ENCODE peak calls at places on chromosome 11, in six cellular contexts. V, D, W, M, F and S are unnamed samples.

GRCh38 chr11:46278387-46279173 is 1.1 kb downstream of the CREB3L1 start:
- DNase-seq in V (no peak), D (peak), W (no peak), M (no peak), F (no peak), S (no peak)

GRCh38 chr11:70580036-70580805 is 181.9 kb downstream of the CTTN start:
- DNase-seq in V (no peak), D (no peak), W (no peak), M (no peak), F (no peak), S (no peak)

GRCh38 chr11:109422755-109423113 is 744 bp downstream of the C11orf87 start:
- DNase-seq in V (no peak), D (no peak), W (no peak), M (no peak), F (no peak), S (no peak)

GRCh38 chr11:114377612-114378267 is 22.6 kb downstream of the C11orf71 start:
- DNase-seq in V (no peak), D (no peak), W (no peak), M (peak), F (no peak), S (no peak)

GRCh38 chr11:32088117-32088941 is 2.5 kb upstream of the RCN1 start:
- DNase-seq in V (no peak), D (peak), W (no peak), M (no peak), F (no peak), S (peak)

GRCh38 chr11:38791346-38791961 is 2193.4 kb upstream of the RAG2 start:
- DNase-seq in V (peak), D (peak), W (peak), M (peak), F (peak), S (no peak)

GRCh38 chr11:15115686-15116085 is 963 bp downstream of the INSC start:
- DNase-seq in V (no peak), D (no peak), W (no peak), M (no peak), F (no peak), S (no peak)

GRCh38 chr11:65537620-65538231 is 12.8 kb downstream of the SCYL1 start:
- DNase-seq in V (no peak), D (no peak), W (no peak), M (no peak), F (no peak), S (no peak)

GRCh38 chr11:107549253-107549953 is 16.1 kb downstream of the ALKBH8 start:
- DNase-seq in V (peak), D (peak), W (no peak), M (peak), F (no peak), S (no peak)

GRCh38 chr11:70587095-70587389 is 188.7 kb downstream of the CTTN start:
- DNase-seq in V (peak), D (no peak), W (no peak), M (no peak), F (no peak), S (no peak)

GRCh38 chr11:122146475-122146874 is 30.5 kb upstream of the BLID start:
- DNase-seq in V (no peak), D (no peak), W (peak), M (no peak), F (no peak), S (no peak)

GRCh38 chr11:46330154-46330886 is 16.9 kb upstream of the DGKZ start:
- DNase-seq in V (no peak), D (no peak), W (no peak), M (no peak), F (no peak), S (no peak)

GRCh38 chr11:46264976-46265375 is 12.5 kb upstream of the CREB3L1 start:
- DNase-seq in V (no peak), D (no peak), W (no peak), M (no peak), F (no peak), S (no peak)

GRCh38 chr11:86218125-86219081 is 26.1 kb upstream of the EED start:
- DNase-seq in V (peak), D (peak), W (peak), M (peak), F (peak), S (peak)

GRCh38 chr11:23590909-23591308 is 730.6 kb upstream of the CCDC179 start:
- DNase-seq in V (no peak), D (no peak), W (no peak), M (no peak), F (no peak), S (no peak)

GRCh38 chr11:123653997-123654565 is 343 bp downstream of the SCN3B start:
- DNase-seq in V (no peak), D (peak), W (no peak), M (no peak), F (no peak), S (no peak)

GRCh38 chr11:95641506-95641905 is 148.1 kb downstream of the FAM76B start:
- DNase-seq in V (no peak), D (no peak), W (no peak), M (no peak), F (no peak), S (peak)

GRCh38 chr11:119661226-119661625 is 67.8 kb downstream of the NECTIN1 start:
- DNase-seq in V (no peak), D (no peak), W (no peak), M (no peak), F (no peak), S (no peak)

GRCh38 chr11:132278801-132279574 is 908.6 kb downstream of the NTM start:
- DNase-seq in V (no peak), D (no peak), W (no peak), M (peak), F (no peak), S (peak)

GRCh38 chr11:133907841-133908241 is 48.9 kb downstream of the IGSF9B start:
- DNase-seq in V (no peak), D (no peak), W (no peak), M (no peak), F (no peak), S (no peak)

GRCh38 chr11:82701847-82702520 is 31.7 kb downstream of the FAM181B start:
- DNase-seq in V (peak), D (peak), W (peak), M (peak), F (no peak), S (no peak)

GRCh38 chr11:97610000-97610399 is 1220.2 kb downstream of the JRKL start:
- DNase-seq in V (no peak), D (peak), W (no peak), M (no peak), F (no peak), S (no peak)

GRCh38 chr11:75241036-75241905 is 697 bp downstream of the TPBGL start:
- DNase-seq in V (peak), D (peak), W (peak), M (peak), F (peak), S (no peak)

GRCh38 chr11:95230054-95231034 is 658 bp downstream of the SESN3 start:
- DNase-seq in V (no peak), D (peak), W (no peak), M (no peak), F (no peak), S (no peak)

GRCh38 chr11:16791494-16791961 is 53.1 kb downstream of the C11orf58 start:
- DNase-seq in V (peak), D (no peak), W (peak), M (no peak), F (no peak), S (no peak)

GRCh38 chr11:14969922-14970323 is 2.2 kb downstream of the CALCA start:
- DNase-seq in V (peak), D (peak), W (peak), M (no peak), F (peak), S (no peak)

GRCh38 chr11:126163074-126163700 is 48.3 kb downstream of the RPUSD4 start:
- DNase-seq in V (peak), D (no peak), W (no peak), M (no peak), F (no peak), S (no peak)

GRCh38 chr11:84430661-84431060 is 1144.5 kb upstream of the CCDC90B start:
- DNase-seq in V (no peak), D (no peak), W (no peak), M (no peak), F (no peak), S (no peak)

GRCh38 chr11:57476223-57476882 is 16.0 kb downstream of the RTN4RL2 start:
- DNase-seq in V (no peak), D (no peak), W (no peak), M (no peak), F (no peak), S (no peak)

GRCh38 chr11:132704796-132705375 is 827.4 kb downstream of the OPCML start:
- DNase-seq in V (peak), D (no peak), W (no peak), M (no peak), F (no peak), S (no peak)

GRCh38 chr11:15793032-15793996 is 563.0 kb downstream of the SOX6 start:
- DNase-seq in V (no peak), D (no peak), W (no peak), M (no peak), F (no peak), S (no peak)

GRCh38 chr11:34614334-34615113 is 6.4 kb upstream of the EHF start:
- DNase-seq in V (no peak), D (no peak), W (no peak), M (no peak), F (no peak), S (no peak)

GRCh38 chr11:43736502-43737193 is 56.1 kb downstream of the HSD17B12 start:
- DNase-seq in V (peak), D (no peak), W (no peak), M (no peak), F (no peak), S (no peak)

DNA sequence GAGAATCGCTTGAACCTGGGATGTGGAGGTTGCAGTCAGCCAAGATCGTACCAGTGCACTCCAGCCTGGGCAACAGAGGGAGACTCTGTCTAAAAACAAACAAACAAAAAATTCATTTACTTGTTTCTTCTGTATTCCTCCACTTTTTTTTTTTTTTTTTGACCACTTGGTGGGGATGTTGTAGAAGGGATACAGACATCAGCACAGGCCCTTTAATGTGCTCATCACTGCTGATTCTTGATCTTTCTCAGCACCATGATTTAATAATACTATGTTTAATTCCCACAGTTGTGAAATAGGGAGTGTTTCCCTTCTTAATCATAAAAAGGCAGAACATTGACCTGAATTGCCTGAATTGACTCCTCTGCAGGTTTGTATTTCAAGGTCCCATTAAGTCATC is 4.5 kb downstream of the TTC9C start:
- DNase-seq in V (peak), D (no peak), W (no peak), M (no peak), F (no peak), S (no peak)
- TF ChIP-seq ZNF274 in V (no peak), D (no peak), W (no peak), M (no peak), F (no peak), S (no peak)

GRCh38 chr11:18394928-18395734 is 768 bp downstream of the LDHA start:
- DNase-seq in V (no peak), D (no peak), W (no peak), M (peak), F (no peak), S (no peak)

GRCh38 chr11:18395735-18396504 is 1.6 kb downstream of the LDHA start:
- DNase-seq in V (peak), D (peak), W (peak), M (peak), F (peak), S (peak)

GRCh38 chr11:18394300-18394927 is at the start of gene LDHA:
- DNase-seq in V (peak), D (peak), W (peak), M (peak), F (peak), S (peak)

GRCh38 chr11:18392434-18393321 is 1.7 kb upstream of the LDHA start:
- DNase-seq in V (no peak), D (no peak), W (no peak), M (no peak), F (no peak), S (no peak)

DNA sequence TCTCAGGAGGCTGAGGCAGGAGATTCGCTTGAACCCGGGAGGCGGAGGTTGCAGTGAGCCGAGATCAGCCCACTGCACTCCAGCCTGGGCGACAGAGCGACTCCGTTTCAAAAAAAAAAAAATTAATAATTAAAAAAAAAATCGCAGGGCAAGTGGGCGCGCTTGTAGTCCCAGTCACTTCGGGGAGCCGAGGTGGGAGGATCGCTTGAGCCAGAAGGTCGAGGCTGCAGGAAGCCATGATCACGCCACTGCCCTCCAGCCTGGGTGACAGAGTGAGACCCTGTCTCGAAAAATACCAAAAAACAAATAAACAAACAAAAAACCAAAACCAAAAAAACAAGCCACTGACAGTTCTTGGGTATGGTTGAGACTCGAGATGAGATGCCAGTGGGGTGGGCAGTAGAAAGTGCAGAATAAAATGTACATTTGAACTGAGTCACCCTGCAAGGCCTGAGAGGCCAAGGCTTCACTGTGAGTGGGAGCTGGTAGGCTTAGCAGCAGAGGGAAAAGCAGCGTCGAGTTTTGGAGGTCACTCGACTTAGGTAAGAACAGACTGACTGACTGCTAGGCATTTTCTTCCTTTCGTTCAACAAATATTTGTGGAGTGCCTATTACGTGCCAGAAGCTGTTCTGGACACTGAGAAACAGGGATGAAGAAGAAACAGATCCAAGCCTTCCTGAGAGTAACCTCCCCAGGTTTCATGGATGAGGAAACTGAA is 623 bp upstream of the LDHA start:
- DNase-seq in V (no peak), D (peak), W (no peak), M (peak), F (no peak), S (no peak)
- H3K4me3 ChIP-seq in V (peak), D (peak), W (peak), M (peak), F (peak), S (peak)

DNA sequence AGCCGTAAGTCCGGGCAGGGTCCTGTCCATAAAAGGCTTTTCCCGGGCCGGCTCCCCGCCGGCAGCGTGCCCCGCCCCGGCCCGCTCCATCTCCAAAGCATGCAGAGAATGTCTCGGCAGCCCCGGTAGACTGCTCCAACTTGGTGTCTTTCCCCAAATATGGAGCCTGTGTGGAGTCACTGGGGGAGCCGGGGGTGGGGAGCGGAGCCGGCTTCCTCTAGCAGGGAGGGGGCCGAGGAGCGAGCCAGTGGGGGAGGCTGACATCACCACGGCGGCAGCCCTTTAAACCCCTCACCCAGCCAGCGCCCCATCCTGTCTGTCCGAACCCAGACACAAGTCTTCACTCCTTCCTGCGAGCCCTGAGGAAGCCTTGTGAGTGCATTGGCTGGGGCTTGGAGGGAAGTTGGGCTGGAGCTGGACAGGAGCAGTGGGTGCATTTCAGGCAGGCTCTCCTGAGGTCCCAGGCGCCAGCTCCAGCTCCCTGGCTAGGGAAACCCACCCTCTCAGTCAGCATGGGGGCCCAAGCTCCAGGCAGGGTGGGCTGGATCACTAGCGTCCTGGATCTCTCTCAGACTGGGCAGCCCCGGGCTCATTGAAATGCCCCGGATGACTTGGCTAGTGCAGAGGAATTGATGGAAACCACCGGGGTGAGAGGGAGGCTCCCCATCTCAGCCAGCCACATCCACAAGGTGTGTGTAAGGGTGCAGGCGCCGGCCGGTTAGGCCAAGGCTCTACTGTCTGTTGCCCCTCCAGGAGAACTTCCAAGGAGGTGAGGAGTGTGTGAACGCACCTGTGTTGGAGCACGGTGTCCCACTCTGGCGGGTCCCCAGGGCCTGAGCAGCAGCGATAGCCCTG is at the start of gene TAGLN:
- DNase-seq in V (peak), D (no peak), W (no peak), M (peak), F (peak), S (no peak)
- TF ChIP-seq ZNF274 in V (no peak), D (no peak), W (no peak), M (no peak), F (no peak), S (no peak)

GRCh38 chr11:59578369-59578768 is 37.2 kb downstream of the OSBP start:
- DNase-seq in V (no peak), D (no peak), W (no peak), M (no peak), F (no peak), S (no peak)

GRCh38 chr11:59582006-59582405 is 33.6 kb downstream of the OSBP start:
- DNase-seq in V (no peak), D (no peak), W (no peak), M (no peak), F (no peak), S (no peak)

GRCh38 chr11:59584294-59584693 is 31.3 kb downstream of the OSBP start:
- DNase-seq in V (no peak), D (no peak), W (no peak), M (no peak), F (no peak), S (no peak)
- H3K4me3 ChIP-seq in V (no peak), D (no peak), W (no peak), M (no peak), F (no peak), S (no peak)

GRCh38 chr11:63997801-63998332 is 11.6 kb downstream of the OTUB1 start:
- DNase-seq in V (no peak), D (no peak), W (no peak), M (no peak), F (no peak), S (no peak)

GRCh38 chr11:64000740-64001514 is 14.7 kb downstream of the OTUB1 start:
- DNase-seq in V (no peak), D (no peak), W (no peak), M (no peak), F (no peak), S (no peak)

GRCh38 chr11:63998558-63999348 is 12.5 kb downstream of the OTUB1 start:
- DNase-seq in V (no peak), D (no peak), W (no peak), M (no peak), F (no peak), S (no peak)

GRCh38 chr11:64000026-64000739 is 13.9 kb downstream of the OTUB1 start:
- DNase-seq in V (no peak), D (no peak), W (no peak), M (peak), F (no peak), S (no peak)

DNA sequence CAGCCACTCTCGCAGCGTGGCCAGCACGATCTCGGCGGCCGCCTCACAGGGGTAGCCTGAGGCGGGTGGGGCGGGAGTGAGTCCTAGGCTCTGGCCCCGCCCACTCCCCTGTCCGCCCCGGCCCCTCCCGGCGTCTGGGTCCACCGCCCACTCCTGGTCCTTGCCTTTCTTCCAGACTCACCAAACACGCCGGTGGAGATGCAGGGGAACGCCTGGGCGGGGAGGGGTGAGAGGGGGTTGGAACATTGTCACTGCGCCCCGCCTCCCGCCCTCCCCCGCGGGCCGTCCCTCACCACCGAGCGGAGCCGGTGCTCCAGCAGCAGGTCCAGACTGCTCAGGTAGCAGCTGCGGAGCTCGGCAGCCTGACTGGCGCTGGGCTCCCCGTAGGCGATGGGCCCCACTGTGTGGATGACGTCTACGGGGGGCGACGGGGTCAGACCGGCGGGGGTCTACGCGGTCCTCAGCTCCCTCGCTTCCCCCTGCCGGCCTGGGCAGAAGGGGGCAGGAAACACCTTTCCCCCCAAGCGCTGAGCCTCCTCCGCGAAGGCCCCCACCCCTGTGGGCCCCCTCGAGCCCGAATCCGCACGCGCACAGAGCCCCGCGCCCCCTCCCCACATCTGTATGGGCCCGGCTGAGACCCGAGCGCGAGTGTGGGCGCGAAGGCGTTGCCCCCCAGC is 13.2 kb downstream of the OTUB1 start:
- DNase-seq in V (no peak), D (peak), W (no peak), M (peak), F (peak), S (no peak)
- TF ChIP-seq ZNF274 in V (no peak), D (no peak), W (no peak), M (no peak), F (no peak), S (no peak)